ENCODE peak calls at places on chromosomes 1 and 21, in five cellular contexts. M is adrenal gland, C is stomach, N is ovary, G is prostate gland. A is an unnamed sample.

GRCh38 chr1:234111458-234112142 is 207.1 kb downstream of the SLC35F3 start:
- DNase-seq in M (no peak), C (no peak), N (no peak), G (peak), A (no peak)

GRCh38 chr1:173768827-173769226 is 54.0 kb downstream of the KLHL20 start:
- DNase-seq in M (no peak), C (no peak), N (no peak), G (no peak), A (no peak)

GRCh38 chr1:187070076-187070475 is 241.3 kb downstream of the PLA2G4A start:
- DNase-seq in M (no peak), C (no peak), N (no peak), G (no peak), A (no peak)

GRCh38 chr1:110076789-110077500 is 6.5 kb upstream of the ALX3 start:
- DNase-seq in M (no peak), C (no peak), N (no peak), G (no peak), A (no peak)

GRCh38 chr1:240591552-240591951 is 20.4 kb downstream of the GREM2 start:
- DNase-seq in M (no peak), C (no peak), N (no peak), G (no peak), A (no peak)

GRCh38 chr1:7783178-7783711 is 846 bp upstream of the PER3 start:
- DNase-seq in M (peak), C (peak), N (peak), G (no peak), A (peak)

GRCh38 chr21:33854604-33855003 is 61.0 kb downstream of the ATP5PO start:
- DNase-seq in M (no peak), C (no peak), N (no peak), G (no peak), A (peak)

GRCh38 chr1:110106013-110106941 is 6.0 kb upstream of the UBL4B start:
- DNase-seq in M (peak), C (peak), N (peak), G (peak), A (peak)

GRCh38 chr1:183180213-183180612 is 5.9 kb upstream of the LAMC2 start:
- DNase-seq in M (peak), C (peak), N (no peak), G (peak), A (peak)

GRCh38 chr1:239633432-239633831 is 247.1 kb downstream of the CHRM3 start:
- DNase-seq in M (no peak), C (no peak), N (no peak), G (no peak), A (no peak)

GRCh38 chr1:17369466-17369865 is 2.5 kb upstream of the PADI6 start:
- DNase-seq in M (no peak), C (no peak), N (no peak), G (no peak), A (peak)

GRCh38 chr1:905811-906531 is 17.8 kb upstream of the SAMD11 start:
- DNase-seq in M (peak), C (peak), N (peak), G (peak), A (peak)

GRCh38 chr1:201468501-201468843 is 516 bp downstream of the PHLDA3 start:
- DNase-seq in M (peak), C (peak), N (peak), G (no peak), A (no peak)

GRCh38 chr1:116168277-116169032 is 57.3 kb downstream of the MAB21L3 start:
- DNase-seq in M (peak), C (peak), N (peak), G (peak), A (peak)

GRCh38 chr1:17545354-17545753 is 5.9 kb downstream of the ARHGEF10L start:
- DNase-seq in M (no peak), C (no peak), N (no peak), G (no peak), A (no peak)

GRCh38 chr1:193406901-193407300 is 220.5 kb upstream of the B3GALT2 start:
- DNase-seq in M (no peak), C (no peak), N (no peak), G (no peak), A (peak)

GRCh38 chr1:230459463-230459862 is 33.3 kb upstream of the PGBD5 start:
- DNase-seq in M (peak), C (no peak), N (no peak), G (no peak), A (no peak)

GRCh38 chr1:17588048-17588781 is 48.7 kb downstream of the ARHGEF10L start:
- DNase-seq in M (no peak), C (peak), N (no peak), G (peak), A (peak)

GRCh38 chr1:244971524-244972216 is 107.3 kb upstream of the HNRNPU start:
- DNase-seq in M (no peak), C (no peak), N (no peak), G (no peak), A (no peak)

GRCh38 chr1:244968431-244968830 is 104.1 kb upstream of the HNRNPU start:
- DNase-seq in M (no peak), C (no peak), N (peak), G (no peak), A (no peak)

GRCh38 chr1:244970236-244970652 is 105.9 kb upstream of the HNRNPU start:
- DNase-seq in M (peak), C (peak), N (peak), G (no peak), A (peak)

GRCh38 chr1:244970661-244971523 is 106.5 kb upstream of the HNRNPU start:
- DNase-seq in M (peak), C (peak), N (peak), G (peak), A (peak)

DNA sequence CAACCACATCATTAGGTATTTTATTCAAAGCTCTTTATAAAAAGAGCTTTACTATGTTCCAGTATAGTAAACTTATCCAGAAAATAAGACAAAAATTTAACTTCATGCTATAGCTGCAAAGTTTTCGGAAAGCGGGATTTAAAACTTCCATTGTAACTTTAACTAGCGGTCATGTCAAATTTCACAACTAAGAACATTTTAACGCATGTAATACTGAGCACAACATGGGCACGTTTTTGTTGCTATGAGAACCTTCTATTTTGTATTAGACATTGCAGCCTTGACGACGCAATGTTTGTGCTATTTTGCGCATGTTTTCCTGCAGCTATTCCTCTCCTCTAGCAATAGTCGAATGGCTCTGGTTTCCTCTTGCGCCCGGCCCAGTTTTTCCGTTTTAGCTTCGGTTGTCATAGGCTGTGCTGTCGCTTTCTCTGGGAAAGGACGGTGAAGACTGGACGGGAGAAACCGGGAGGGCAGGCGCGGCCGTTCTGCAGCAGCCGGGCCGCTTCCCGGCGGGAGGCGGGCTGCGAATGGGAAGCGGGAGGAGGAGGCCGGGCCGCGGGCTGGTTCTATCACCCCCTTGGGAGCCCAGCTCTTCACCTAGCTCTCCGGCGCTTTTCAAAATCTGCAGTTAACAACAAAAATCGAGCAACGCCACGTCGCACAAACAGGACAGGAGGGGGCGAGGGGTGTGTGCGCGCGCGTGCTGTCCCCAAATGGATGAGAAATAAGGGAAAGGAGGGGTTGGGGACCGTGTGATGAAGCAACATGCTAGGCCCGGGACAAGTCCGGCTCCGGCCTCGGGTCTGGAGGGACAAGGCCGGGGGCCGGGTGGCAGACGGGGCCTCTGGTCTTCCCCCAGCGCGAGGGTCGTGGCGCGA is 105.3 kb upstream of the HNRNPU start:
- DNase-seq in M (peak), C (peak), N (peak), G (peak), A (peak)
- TF ChIP-seq POLR2A in M (peak), C (peak), N (peak), G (peak), A (peak)

GRCh38 chr1:52365091-52365745 is 787 bp downstream of the CC2D1B start:
- DNase-seq in M (peak), C (peak), N (peak), G (peak), A (peak)

GRCh38 chr1:52366517-52366827 is 467 bp upstream of the CC2D1B start:
- DNase-seq in M (no peak), C (no peak), N (no peak), G (no peak), A (no peak)

GRCh38 chr1:52367272-52367671 is 1.3 kb upstream of the CC2D1B start:
- DNase-seq in M (no peak), C (no peak), N (no peak), G (no peak), A (no peak)

GRCh38 chr1:52365746-52366516 is at the start of gene CC2D1B:
- DNase-seq in M (peak), C (peak), N (peak), G (peak), A (peak)

GRCh38 chr1:52368383-52369172 is 2.6 kb upstream of the CC2D1B start:
- DNase-seq in M (peak), C (peak), N (peak), G (peak), A (no peak)
- TF ChIP-seq POLR2A in M (no peak), C (no peak), N (no peak), G (no peak), A (no peak)

DNA sequence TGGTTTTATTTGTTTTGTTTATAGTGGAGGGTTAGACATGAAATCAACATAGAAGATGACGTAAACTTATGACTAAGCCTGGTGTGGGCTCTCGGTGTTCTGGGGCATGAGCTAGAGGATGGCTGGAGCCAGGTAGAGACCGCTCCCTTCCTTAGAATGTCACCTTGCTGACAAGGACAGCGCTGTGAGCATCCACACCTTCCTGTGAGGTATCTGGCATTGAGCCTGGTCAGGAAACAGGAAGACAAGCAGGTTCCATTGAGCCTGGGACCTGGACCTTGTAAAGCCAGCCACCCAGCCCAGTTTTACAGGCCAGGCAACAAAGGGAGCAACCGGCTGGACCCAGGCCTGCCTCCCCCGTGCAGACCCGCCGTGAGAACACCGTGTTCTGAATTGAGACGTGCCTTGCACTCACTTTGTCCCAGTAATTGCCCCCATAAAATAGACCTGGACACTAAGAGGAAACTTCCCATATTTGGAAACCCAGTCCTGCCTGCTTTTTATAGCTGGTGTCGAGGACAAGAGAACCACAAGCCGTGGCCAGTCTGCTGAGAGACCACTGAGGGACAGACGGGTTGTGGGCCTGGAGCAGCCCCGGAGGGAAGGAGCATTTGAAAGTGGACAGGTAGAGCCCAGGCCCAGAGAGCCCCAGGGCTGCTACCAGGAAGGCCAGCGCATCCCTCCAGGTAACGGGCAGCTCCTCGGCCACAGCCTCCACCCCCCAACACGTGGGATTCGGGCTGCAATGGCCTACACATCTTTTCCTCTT is 78.0 kb downstream of the PDE9A start:
- DNase-seq in M (no peak), C (no peak), N (no peak), G (peak), A (no peak)
- TF ChIP-seq POLR2A in M (no peak), C (no peak), N (no peak), G (no peak), A (no peak)

GRCh38 chr1:22025368-22026154 is 24.1 kb downstream of the CELA3A start:
- DNase-seq in M (peak), C (peak), N (peak), G (peak), A (peak)
- TF ChIP-seq POLR2A in M (peak), C (peak), N (peak), G (peak), A (no peak)

DNA sequence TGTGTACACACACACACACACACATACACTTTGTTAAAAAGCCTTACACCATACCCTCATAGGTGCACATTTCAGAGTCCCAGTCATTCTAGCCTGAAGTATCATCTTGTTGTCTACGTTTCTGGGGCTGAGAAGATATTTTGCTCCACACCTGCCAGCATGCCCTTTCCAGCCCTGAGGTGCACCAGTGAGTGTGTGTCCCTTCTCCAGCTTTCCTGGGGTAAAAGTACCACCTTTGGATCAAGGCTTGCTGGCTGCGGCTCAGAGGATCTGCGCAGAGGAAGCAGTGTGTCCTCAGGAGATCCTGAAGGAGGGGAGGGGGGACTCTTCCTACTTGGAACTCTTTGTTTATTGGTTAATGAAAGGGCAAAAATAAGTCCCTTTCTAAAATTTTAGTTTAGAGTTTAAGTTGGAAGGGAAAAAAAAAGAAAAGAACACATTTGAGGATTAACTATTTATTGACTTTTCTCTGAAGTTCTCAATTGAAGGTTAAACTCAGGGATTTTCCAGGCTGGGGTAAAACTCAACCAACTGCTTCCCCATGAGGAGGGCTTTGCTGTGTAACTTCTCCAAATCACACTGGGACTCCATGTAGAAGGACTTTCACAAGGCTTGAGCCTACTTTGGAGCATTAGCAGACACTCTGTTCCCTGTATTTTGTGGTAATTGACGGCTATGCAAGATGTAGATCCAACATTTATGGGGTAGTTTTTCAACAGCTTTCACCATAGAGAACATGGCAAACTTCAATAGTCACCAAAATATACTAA is 200.3 kb upstream of the SGIP1 start:
- DNase-seq in M (no peak), C (no peak), N (no peak), G (no peak), A (no peak)
- TF ChIP-seq POLR2A in M (no peak), C (no peak), N (no peak), G (no peak), A (no peak)

DNA sequence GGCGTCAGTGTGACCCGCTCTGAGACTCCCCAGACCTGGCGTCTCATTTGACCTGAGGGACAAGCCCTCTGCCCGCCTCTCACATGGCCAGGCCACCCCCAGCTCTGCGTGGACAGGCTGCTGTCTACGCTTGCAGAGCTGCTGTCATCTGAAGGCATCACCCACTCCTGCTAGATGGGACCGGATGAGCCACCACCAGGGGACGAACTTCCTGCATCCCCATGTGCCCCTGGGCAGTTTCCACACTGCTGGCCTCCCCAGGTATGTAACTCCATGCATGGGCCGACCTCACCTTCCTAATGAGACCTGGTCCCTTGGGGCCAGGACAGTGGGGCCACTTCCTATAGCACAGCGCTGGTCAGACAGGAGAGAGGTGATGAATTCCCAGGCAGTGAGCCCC is 121.5 kb downstream of the PSMG1 start:
- DNase-seq in M (no peak), C (no peak), N (no peak), G (no peak), A (no peak)
- TF ChIP-seq POLR2A in M (no peak), C (no peak), N (no peak), G (no peak), A (no peak)

GRCh38 chr1:228515200-228515834 is 28.1 kb downstream of the RNF187 start:
- DNase-seq in M (no peak), C (no peak), N (no peak), G (no peak), A (peak)

GRCh38 chr1:228514421-228514820 is 27.2 kb downstream of the RNF187 start:
- DNase-seq in M (no peak), C (no peak), N (no peak), G (no peak), A (no peak)

GRCh38 chr1:228512852-228513243 is 25.7 kb downstream of the RNF187 start:
- DNase-seq in M (no peak), C (no peak), N (no peak), G (no peak), A (no peak)

GRCh38 chr1:228511539-228512445 is 24.6 kb downstream of the RNF187 start:
- DNase-seq in M (no peak), C (no peak), N (no peak), G (no peak), A (no peak)

DNA sequence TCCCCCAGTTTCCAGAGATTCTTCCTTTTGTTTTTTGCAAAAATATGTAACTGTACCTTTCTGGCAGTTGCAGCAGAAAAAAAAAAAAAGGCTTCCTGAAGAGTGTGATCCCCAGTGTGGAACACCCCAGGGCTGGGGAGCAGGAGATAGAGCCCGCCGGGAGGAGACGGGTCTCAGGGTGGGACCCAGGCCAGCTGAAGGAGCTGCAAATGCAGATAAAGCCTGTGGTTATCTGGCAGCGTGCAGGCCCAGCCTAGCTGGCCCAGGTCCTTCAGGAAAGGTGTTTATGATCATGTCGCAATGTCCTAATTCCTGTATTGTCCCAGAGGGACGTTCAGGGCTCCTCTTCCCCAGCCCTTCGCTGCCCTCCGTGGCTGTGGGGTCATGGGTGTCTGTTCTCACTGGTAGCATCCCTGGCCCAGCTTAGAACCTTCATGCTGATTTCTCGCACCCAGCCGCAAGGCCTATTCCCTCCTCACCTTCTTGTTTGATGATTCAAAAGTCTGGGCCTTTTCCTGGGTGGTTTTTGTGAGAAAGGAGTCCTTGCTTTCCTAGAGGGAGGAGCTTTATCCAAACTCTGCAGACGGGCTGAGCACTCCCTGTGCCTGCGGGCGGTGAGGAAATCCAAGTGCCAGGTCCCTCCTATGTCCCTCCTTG is 26.2 kb downstream of the RNF187 start:
- DNase-seq in M (no peak), C (no peak), N (no peak), G (no peak), A (no peak)
- TF ChIP-seq POLR2A in M (no peak), C (no peak), N (no peak), G (no peak), A (no peak)

GRCh38 chr21:36155603-36156338 is 853 bp upstream of the DOP1B start:
- DNase-seq in M (peak), C (peak), N (peak), G (peak), A (no peak)
- TF ChIP-seq POLR2A in M (peak), C (peak), N (peak), G (peak), A (peak)

A was measured in H54.